ENCODE peak calls at places on chromosomes 12 and 14, in four cellular contexts. X is Karpas-422, F is GM23248, H is neural progenitor cell. L is an unnamed sample.

GRCh38 chr12:65449400-65449799 is 170.9 kb downstream of the MSRB3 start:
- DNase-seq in X (no peak), F (peak), H (no peak), L (no peak)

GRCh38 chr12:88993655-88994054 is 358.6 kb downstream of the DUSP6 start:
- DNase-seq in X (peak), F (peak), H (peak), L (peak)

GRCh38 chr12:10771132-10771733 is 31.2 kb downstream of the TAS2R7 start:
- DNase-seq in X (peak), F (peak), H (peak), L (peak)

GRCh38 chr12:57268264-57268663 is 17.3 kb upstream of the STAC3 start:
- DNase-seq in X (no peak), F (peak), H (no peak), L (no peak)

GRCh38 chr14:101400815-101401214 is 160.5 kb upstream of the DIO3 start:
- DNase-seq in X (no peak), F (peak), H (no peak), L (peak)

GRCh38 chr14:49173765-49174373 is 412.3 kb downstream of the RPS29 start:
- DNase-seq in X (peak), F (peak), H (peak), L (peak)

GRCh38 chr14:38139926-38140325 is 67.8 kb upstream of the SSTR1 start:
- DNase-seq in X (peak), F (no peak), H (no peak), L (no peak)

GRCh38 chr14:35205737-35206136 is 83.4 kb downstream of the PRORP start:
- DNase-seq in X (no peak), F (no peak), H (no peak), L (no peak)

GRCh38 chr12:27979145-27979544 is 6.6 kb upstream of the PTHLH start:
- DNase-seq in X (no peak), F (peak), H (no peak), L (no peak)

GRCh38 chr14:54497224-54497623 is 8.4 kb upstream of the GMFB start:
- DNase-seq in X (no peak), F (no peak), H (no peak), L (no peak)

GRCh38 chr12:57846285-57846576 is 298 bp downstream of the CTDSP2 start:
- DNase-seq in X (peak), F (no peak), H (no peak), L (no peak)

GRCh38 chr14:96808619-96809405 is 11.6 kb downstream of the VRK1 start:
- DNase-seq in X (no peak), F (no peak), H (no peak), L (no peak)

GRCh38 chr14:20848316-20848954 is 42.8 kb upstream of the RNASE3 start:
- DNase-seq in X (no peak), F (peak), H (no peak), L (peak)

GRCh38 chr12:100267603-100268281 is 765 bp downstream of the SCYL2 start:
- DNase-seq in X (peak), F (peak), H (peak), L (peak)

GRCh38 chr12:75103822-75104221 is 105.8 kb downstream of the KCNC2 start:
- DNase-seq in X (no peak), F (no peak), H (no peak), L (no peak)

GRCh38 chr14:21941885-21942284 is 268.3 kb upstream of the OR4E1 start:
- DNase-seq in X (no peak), F (no peak), H (no peak), L (no peak)
- H2AFZ ChIP-seq in X (no peak), F (no peak), H (no peak), L (no peak)

GRCh38 chr14:57029620-57030253 is 219.5 kb upstream of the OTX2 start:
- DNase-seq in X (no peak), F (no peak), H (no peak), L (no peak)
- H3K4me3 ChIP-seq in X (no peak), F (no peak), H (no peak), L (no peak)

GRCh38 chr14:103125098-103126070 is 2.1 kb downstream of the TNFAIP2 start:
- DNase-seq in X (no peak), F (no peak), H (no peak), L (no peak)
- H2AFZ ChIP-seq in X (no peak), F (no peak), H (no peak), L (no peak)

GRCh38 chr14:92605274-92605940 is 91.8 kb downstream of the RIN3 start:
- DNase-seq in X (no peak), F (no peak), H (no peak), L (no peak)

GRCh38 chr14:92610849-92611271 is 97.3 kb downstream of the RIN3 start:
- DNase-seq in X (no peak), F (no peak), H (no peak), L (no peak)

GRCh38 chr14:92609955-92610354 is 96.4 kb downstream of the RIN3 start:
- DNase-seq in X (no peak), F (peak), H (no peak), L (no peak)

GRCh38 chr14:92607251-92607650 is 93.7 kb downstream of the RIN3 start:
- DNase-seq in X (no peak), F (no peak), H (no peak), L (no peak)

DNA sequence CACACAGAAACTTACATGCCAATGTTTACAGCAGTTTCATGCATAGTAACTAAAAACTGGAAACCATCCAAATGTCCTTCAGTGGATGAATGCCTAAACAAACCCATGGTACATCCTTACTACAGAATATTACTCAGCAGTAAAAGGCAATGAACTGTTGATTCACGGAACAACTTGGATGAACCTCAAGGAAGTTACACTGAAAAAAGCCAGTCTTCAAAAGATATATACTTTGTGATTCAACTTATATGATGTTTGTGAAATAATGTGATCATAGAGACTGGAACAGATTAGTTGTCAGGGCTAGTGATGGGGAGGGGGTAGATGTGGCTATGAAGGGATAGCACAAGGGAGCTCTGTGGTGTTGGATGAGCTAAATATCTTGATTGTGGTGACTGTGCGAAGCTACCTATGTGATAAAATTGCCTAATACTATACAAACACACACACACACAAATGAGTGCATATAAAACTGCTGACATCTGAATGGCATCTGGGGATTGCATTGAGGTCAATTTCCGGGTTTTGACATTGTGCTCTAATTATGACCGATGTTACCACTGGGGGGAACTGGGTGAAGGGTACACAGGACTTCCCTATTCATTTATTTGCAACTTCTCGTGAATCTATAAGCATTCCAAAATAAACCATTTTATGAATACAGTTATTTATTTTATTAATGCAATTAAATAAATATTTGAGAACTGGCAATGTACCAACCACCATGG is 94.3 kb downstream of the RIN3 start:
- DNase-seq in X (no peak), F (peak), H (no peak), L (no peak)
- H3K4me3 ChIP-seq in X (no peak), F (no peak), H (no peak), L (no peak)

GRCh38 chr14:73785834-73786631 is 65.6 kb upstream of the PTGR2 start:
- DNase-seq in X (peak), F (peak), H (peak), L (peak)
- H2AFZ ChIP-seq in X (peak), F (peak), H (peak), L (peak)